ENCODE peak calls at places on chromosome 1, in four cellular contexts. One of them, this sample, is unnamed.

GRCh38 chr1:88302843-88303486 is 381.1 kb upstream of the PKN2 start:
- DNase-seq in hepatocyte: peak; percentile 75
- DNase-seq in B cell: no peak
- DNase-seq in HFFc6: peak; percentile 1
- DNase-seq in this sample: no peak

GRCh38 chr1:149915429-149916192 is 2.0 kb downstream of the SV2A start:
- DNase-seq in HFFc6: no peak
- DNase-seq in B cell: no peak
- DNase-seq in hepatocyte: no peak
- DNase-seq in this sample: no peak

GRCh38 chr1:167717351-167717750 is 4.4 kb upstream of the MPZL1 start:
- DNase-seq in hepatocyte: no peak
- DNase-seq in B cell: no peak
- DNase-seq in HFFc6: no peak
- DNase-seq in this sample: no peak

GRCh38 chr1:48470506-48470905 is 1.5 kb downstream of the SPATA6 start:
- DNase-seq in hepatocyte: no peak
- DNase-seq in HFFc6: no peak
- DNase-seq in B cell: no peak
- DNase-seq in this sample: no peak

GRCh38 chr1:153567621-153568366 is 2.1 kb upstream of the S100A2 start:
- DNase-seq in B cell: no peak
- DNase-seq in hepatocyte: peak; percentile 47
- DNase-seq in HFFc6: no peak
- DNase-seq in this sample: peak; percentile 50

GRCh38 chr1:233379869-233380438 is 52.4 kb downstream of the MAP3K21 start:
- DNase-seq in HFFc6: no peak
- DNase-seq in B cell: no peak
- DNase-seq in hepatocyte: no peak
- DNase-seq in this sample: no peak

GRCh38 chr1:61424382-61424781 is 300.6 kb downstream of the TM2D1 start:
- DNase-seq in hepatocyte: no peak
- DNase-seq in HFFc6: no peak
- DNase-seq in B cell: no peak
- DNase-seq in this sample: no peak

GRCh38 chr1:245880754-245881403 is 626.2 kb downstream of the SMYD3 start:
- DNase-seq in HFFc6: peak; percentile 78
- DNase-seq in hepatocyte: no peak
- DNase-seq in B cell: no peak
- DNase-seq in this sample: no peak

GRCh38 chr1:212607206-212607923 is 1.2 kb upstream of the ATF3 start:
- DNase-seq in hepatocyte: no peak
- DNase-seq in HFFc6: no peak
- DNase-seq in B cell: peak; percentile 47
- DNase-seq in this sample: no peak

GRCh38 chr1:162171078-162171477 is 101.6 kb downstream of the NOS1AP start:
- DNase-seq in hepatocyte: no peak
- DNase-seq in HFFc6: no peak
- DNase-seq in B cell: no peak
- DNase-seq in this sample: no peak

GRCh38 chr1:115641762-115642167 is at the start of gene VANGL1:
- DNase-seq in hepatocyte: peak; percentile 88
- DNase-seq in HFFc6: peak; percentile 50
- DNase-seq in B cell: peak; percentile 52
- DNase-seq in this sample: peak; percentile 86

GRCh38 chr1:20359451-20360330 is 69.0 kb downstream of the VWA5B1 start:
- DNase-seq in B cell: no peak
- DNase-seq in hepatocyte: no peak
- DNase-seq in HFFc6: no peak
- DNase-seq in this sample: no peak

GRCh38 chr1:100219879-100220278 is 29.8 kb downstream of the DBT start:
- DNase-seq in HFFc6: no peak
- DNase-seq in B cell: no peak
- DNase-seq in hepatocyte: no peak
- DNase-seq in this sample: no peak

GRCh38 chr1:154784924-154785531 is 85.1 kb downstream of the KCNN3 start:
- DNase-seq in B cell: no peak
- DNase-seq in hepatocyte: no peak
- DNase-seq in HFFc6: no peak
- DNase-seq in this sample: no peak

GRCh38 chr1:180791806-180792205 is 120.9 kb upstream of the KIAA1614 start:
- DNase-seq in hepatocyte: no peak
- DNase-seq in HFFc6: no peak
- DNase-seq in B cell: no peak
- DNase-seq in this sample: peak; percentile 27

GRCh38 chr1:17135530-17135929 is 16.3 kb upstream of the PADI2 start:
- DNase-seq in HFFc6: no peak
- DNase-seq in B cell: no peak
- DNase-seq in hepatocyte: no peak
- DNase-seq in this sample: no peak

GRCh38 chr1:18149113-18149641 is 41.6 kb downstream of the IGSF21 start:
- DNase-seq in B cell: no peak
- DNase-seq in HFFc6: no peak
- DNase-seq in hepatocyte: no peak
- DNase-seq in this sample: peak; percentile 64

GRCh38 chr1:62417351-62417999 is 19.4 kb upstream of the USP1 start:
- DNase-seq in hepatocyte: no peak
- DNase-seq in B cell: no peak
- DNase-seq in HFFc6: no peak
- DNase-seq in this sample: no peak

GRCh38 chr1:234713440-234713839 is 103.5 kb upstream of the IRF2BP2 start:
- DNase-seq in HFFc6: no peak
- DNase-seq in hepatocyte: no peak
- DNase-seq in B cell: no peak
- DNase-seq in this sample: no peak

This sample was measured in MG63.